ENCODE peak calls at places on chromosomes 13 and 19, in five cellular contexts. U, J, S, C and B are unnamed samples.

GRCh38 chr13:81874681-81875661 is 1534.0 kb upstream of the SPRY2 start:
- DNase-seq in C (no peak), S (no peak), J (no peak), U (no peak), B (no peak)

GRCh38 chr13:112074139-112074710 is 7.3 kb downstream of the SOX1 start:
- DNase-seq in U (no peak), C (no peak), J (no peak), S (no peak), B (no peak)

GRCh38 chr19:56111601-56112312 is 9.3 kb downstream of the ZNF787 start:
- DNase-seq in J (no peak), U (no peak), S (peak; percentile 86), C (no peak), B (no peak)

GRCh38 chr19:47275866-47276461 is 1.3 kb downstream of the INAFM1 start:
- DNase-seq in U (no peak), C (peak; percentile 57), S (no peak), J (no peak), B (no peak)

GRCh38 chr19:28426902-28427232 is 786.1 kb downstream of the UQCRFS1 start:
- DNase-seq in S (no peak), C (no peak), U (no peak), J (peak; percentile 10), B (no peak)

GRCh38 chr13:64819081-64819480 is 2411.1 kb downstream of the PCDH9 start:
- DNase-seq in S (no peak), J (no peak), U (no peak), C (peak; percentile 5), B (no peak)

GRCh38 chr19:8459520-8460260 is 14.9 kb downstream of the HNRNPM start:
- DNase-seq in U (no peak), S (no peak), C (peak; percentile 86), J (peak; percentile 59), B (no peak)

GRCh38 chr13:41004875-41005693 is 14.0 kb downstream of the ELF1 start:
- DNase-seq in U (no peak), J (no peak), S (no peak), C (no peak), B (no peak)

GRCh38 chr19:38796154-38796553 is 7.2 kb downstream of the LGALS7B start:
- DNase-seq in S (no peak), U (no peak), J (no peak), C (no peak), B (no peak)

GRCh38 chr19:55132453-55133129 is 15.2 kb upstream of the PPP1R12C start:
- DNase-seq in C (no peak), J (no peak), S (no peak), U (no peak), B (no peak)

GRCh38 chr13:27183561-27184147 is 12.0 kb upstream of the USP12 start:
- DNase-seq in C (peak; percentile 72), S (no peak), J (no peak), U (no peak), B (no peak)

GRCh38 chr19:41994521-41994971 is 516 bp upstream of the ATP1A3 start:
- DNase-seq in U (no peak), S (no peak), J (no peak), C (no peak), B (no peak)

GRCh38 chr13:109369357-109370052 is 416.9 kb downstream of the IRS2 start:
- DNase-seq in C (no peak), S (no peak), J (no peak), U (no peak), B (no peak)

GRCh38 chr13:111938743-111939142 is 128.2 kb upstream of the SOX1 start:
- DNase-seq in U (no peak), S (no peak), C (no peak), J (no peak), B (no peak)

GRCh38 chr13:76723551-76724232 is 162.5 kb downstream of the KCTD12 start:
- DNase-seq in C (peak; percentile 89), J (peak; percentile 78), U (no peak), S (peak; percentile 11), B (peak; percentile 73)

GRCh38 chr19:45601115-45601514 is 897 bp downstream of the GPR4 start:
- DNase-seq in U (no peak), J (no peak), S (no peak), C (no peak), B (no peak)

GRCh38 chr19:11887247-11887617 is 350 bp upstream of the ZNF69 start:
- DNase-seq in S (no peak), C (no peak), U (no peak), J (no peak), B (no peak)

GRCh38 chr13:106242554-106242953 is 292.9 kb downstream of the EFNB2 start:
- DNase-seq in J (no peak), S (no peak), U (no peak), C (no peak), B (no peak)

GRCh38 chr19:47122359-47123335 is 8.0 kb upstream of the SAE1 start:
- DNase-seq in C (peak; percentile 83), S (no peak), J (no peak), U (no peak), B (no peak)

GRCh38 chr19:10332965-10333757 is at the start of gene RAVER1:
- DNase-seq in U (peak; percentile 92), J (peak; percentile 69), C (peak; percentile 97), S (peak; percentile 99), B (peak; percentile 94)

GRCh38 chr13:97798836-97799235 is 154.6 kb upstream of the IPO5 start:
- DNase-seq in C (peak; percentile 15), S (no peak), J (peak; percentile 8), U (no peak), B (no peak)

GRCh38 chr13:90502762-90503161 is 844.7 kb upstream of the MIR17HG start:
- DNase-seq in C (no peak), U (no peak), J (no peak), S (no peak), B (no peak)

GRCh38 chr19:13031917-13032623 is 36.8 kb downstream of the NFIX start:
- DNase-seq in J (no peak), U (no peak), S (no peak), C (peak; percentile 58), B (no peak)

GRCh38 chr19:13034636-13035035 is 39.4 kb downstream of the NFIX start:
- DNase-seq in C (no peak), S (no peak), J (no peak), U (no peak), B (no peak)

GRCh38 chr19:13032837-13033236 is 37.6 kb downstream of the NFIX start:
- DNase-seq in J (no peak), C (no peak), U (no peak), S (no peak), B (no peak)

GRCh38 chr19:13033819-13034611 is 38.7 kb downstream of the NFIX start:
- DNase-seq in U (peak; percentile 39), J (no peak), S (peak; percentile 88), C (peak; percentile 45), B (no peak)

DNA sequence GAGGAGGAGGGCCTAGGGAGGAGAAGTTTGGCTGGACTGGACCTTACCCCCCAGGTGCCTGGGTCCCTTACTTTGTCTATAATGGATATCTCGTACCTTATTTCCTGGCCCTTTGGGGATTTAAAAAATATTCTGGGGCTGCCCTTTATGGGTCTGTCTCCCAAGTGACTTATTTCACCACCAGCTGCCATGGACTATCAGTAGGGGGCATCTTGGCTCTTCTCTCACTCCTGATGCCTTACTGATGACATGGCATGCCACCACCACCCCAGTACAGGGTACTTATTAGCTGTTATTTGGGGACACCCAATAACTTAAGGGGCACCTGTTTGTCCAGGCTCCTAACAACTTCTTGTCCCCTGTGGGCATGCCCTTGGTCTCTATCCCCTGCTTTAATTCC is 38.0 kb downstream of the NFIX start:
- DNase-seq in S (no peak), C (no peak), U (no peak), J (no peak), B (no peak)
- TF ChIP-seq CTCF in S (no peak), C (peak; percentile 39), U (peak; percentile 46), J (peak; percentile 39), B (peak; percentile 31)

GRCh38 chr13:24225930-24226329 is 65.4 kb downstream of the SPATA13 start:
- DNase-seq in U (no peak), S (no peak), J (no peak), C (no peak), B (no peak)
- TF ChIP-seq CTCF in U (no peak), S (no peak), J (no peak), C (no peak), B (no peak)

GRCh38 chr13:113122571-113123225 is at the start of gene F10:
- DNase-seq in S (peak; percentile 78), J (peak; percentile 34), C (peak; percentile 75), U (peak; percentile 50), B (peak; percentile 68)
- TF ChIP-seq CTCF in S (no peak), J (no peak), C (no peak), U (no peak), B (no peak)

DNA sequence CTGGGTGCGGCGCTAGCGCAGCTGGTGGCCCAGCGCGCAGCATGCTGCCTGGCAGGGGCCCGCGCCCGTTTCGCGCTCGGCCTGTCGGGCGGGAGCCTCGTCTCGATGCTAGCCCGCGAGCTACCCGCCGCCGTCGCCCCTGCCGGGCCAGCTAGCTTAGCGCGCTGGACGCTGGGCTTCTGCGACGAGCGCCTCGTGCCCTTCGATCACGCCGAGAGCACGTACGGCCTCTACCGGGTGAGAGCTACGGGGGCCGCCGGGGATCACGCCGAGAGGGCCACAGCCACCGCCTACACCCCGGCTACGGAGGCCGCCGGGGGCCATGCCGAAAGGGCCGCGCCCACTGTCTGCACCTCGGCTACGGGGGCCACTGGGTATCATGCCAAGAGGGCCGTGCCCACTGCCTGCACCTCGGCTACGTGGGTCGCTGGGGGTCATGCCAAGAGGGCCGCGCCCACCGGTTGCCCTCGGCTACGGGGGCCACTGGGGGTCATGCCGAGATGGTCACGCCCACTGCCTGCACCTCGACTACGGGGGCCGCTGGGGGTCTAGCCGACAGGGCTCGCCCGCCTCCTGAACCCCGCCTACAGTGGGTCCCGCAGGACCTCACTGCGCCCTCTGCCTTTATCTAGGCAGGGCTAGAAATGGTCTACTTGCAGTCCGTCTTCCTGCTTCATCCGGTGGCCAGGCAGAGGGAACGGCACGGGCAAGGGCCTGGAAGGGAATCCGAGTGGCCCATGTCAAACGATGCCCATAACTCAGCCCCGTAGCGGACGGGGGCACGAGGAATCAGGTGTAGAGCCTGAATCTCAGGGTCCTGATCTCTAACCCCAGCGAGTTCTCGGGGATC is 500 bp downstream of the PGLS start:
- DNase-seq in J (no peak), S (peak; percentile 90), U (peak; percentile 76), C (peak; percentile 75), B (peak; percentile 59)
- TF ChIP-seq CTCF in J (peak; percentile 47), S (no peak), U (peak; percentile 14), C (no peak), B (peak; percentile 27)

DNA sequence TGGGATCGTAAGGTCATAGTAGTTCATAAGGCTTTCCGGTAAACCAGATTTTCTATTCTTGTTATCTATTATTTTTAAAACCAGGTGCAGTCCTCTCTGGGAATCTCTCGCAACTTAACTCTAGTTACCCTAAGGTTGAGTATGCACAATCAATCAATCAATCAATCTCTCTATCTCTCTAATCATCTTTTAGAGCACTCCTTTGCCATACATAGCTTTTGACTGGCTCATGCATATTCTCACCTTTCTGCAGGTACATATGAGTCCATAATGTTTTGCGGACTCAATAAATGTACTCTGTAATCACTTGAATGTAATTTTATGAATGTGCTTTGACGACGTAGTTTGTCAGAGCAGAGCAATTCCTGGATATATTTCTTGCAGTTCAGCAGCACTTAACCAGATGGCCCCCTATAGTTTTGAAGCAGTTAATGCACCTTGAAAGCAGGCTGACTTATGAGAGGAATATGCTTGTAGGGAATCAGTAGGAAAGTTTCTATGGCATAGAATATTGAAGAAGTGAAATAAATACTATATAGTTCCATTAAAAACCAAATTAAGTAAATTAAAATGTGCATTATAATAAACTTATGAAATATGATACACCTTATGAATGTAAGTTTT is 524.7 kb downstream of the GPC5 start:
- DNase-seq in C (no peak), J (no peak), U (no peak), S (no peak), B (no peak)
- TF ChIP-seq CTCF in C (no peak), J (no peak), U (no peak), S (no peak), B (no peak)